ENCODE peak calls at places on chromosomes 12 and 14, in seven cellular contexts. One of them, this sample, is unnamed.

GRCh38 chr14:92785601-92786426 is 8.3 kb upstream of the GOLGA5 start:
- DNase-seq in HepG2: no peak
- DNase-seq in HCT116: no peak
- DNase-seq in SK-N-SH: no peak
- DNase-seq in H1: no peak
- DNase-seq in GM12878: no peak
- DNase-seq in K562: peak
- DNase-seq in this sample: no peak

GRCh38 chr12:54159140-54159539 is 29.6 kb downstream of the SMUG1 start:
- DNase-seq in HepG2: peak
- DNase-seq in HCT116: peak
- DNase-seq in SK-N-SH: peak
- DNase-seq in H1: peak
- DNase-seq in GM12878: peak
- DNase-seq in K562: peak
- DNase-seq in this sample: peak

GRCh38 chr12:25107920-25108319 is 87.0 kb downstream of the DNAI7 start:
- DNase-seq in HepG2: no peak
- DNase-seq in HCT116: no peak
- DNase-seq in SK-N-SH: no peak
- DNase-seq in H1: no peak
- DNase-seq in GM12878: peak
- DNase-seq in K562: no peak
- DNase-seq in this sample: no peak

GRCh38 chr12:109385339-109386078 is 37.8 kb downstream of the MYO1H start:
- DNase-seq in HepG2: peak
- DNase-seq in HCT116: peak
- DNase-seq in SK-N-SH: peak
- DNase-seq in H1: no peak
- DNase-seq in GM12878: no peak
- DNase-seq in K562: peak
- DNase-seq in this sample: no peak

GRCh38 chr12:162467-163307 is 51.3 kb downstream of the SLC6A12 start:
- DNase-seq in HepG2: no peak
- DNase-seq in HCT116: no peak
- DNase-seq in SK-N-SH: peak
- DNase-seq in H1: no peak
- DNase-seq in GM12878: no peak
- DNase-seq in K562: no peak
- DNase-seq in this sample: no peak

GRCh38 chr14:44369401-44370123 is 137.5 kb downstream of the FSCB start:
- DNase-seq in HepG2: no peak
- DNase-seq in HCT116: no peak
- DNase-seq in SK-N-SH: no peak
- DNase-seq in H1: no peak
- DNase-seq in GM12878: no peak
- DNase-seq in K562: no peak
- DNase-seq in this sample: no peak

GRCh38 chr14:104366931-104367810 is 212.4 kb upstream of the C14orf180 start:
- DNase-seq in HepG2: no peak
- DNase-seq in HCT116: no peak
- DNase-seq in SK-N-SH: no peak
- DNase-seq in H1: no peak
- DNase-seq in GM12878: no peak
- DNase-seq in K562: no peak
- DNase-seq in this sample: no peak

GRCh38 chr12:69703146-69703642 is 4.1 kb upstream of the BEST3 start:
- DNase-seq in HepG2: no peak
- DNase-seq in HCT116: no peak
- DNase-seq in SK-N-SH: no peak
- DNase-seq in H1: no peak
- DNase-seq in GM12878: no peak
- DNase-seq in K562: no peak
- DNase-seq in this sample: no peak

GRCh38 chr14:90545966-90546751 is 149.3 kb downstream of the CALM1 start:
- DNase-seq in HepG2: no peak
- DNase-seq in HCT116: no peak
- DNase-seq in SK-N-SH: peak
- DNase-seq in H1: no peak
- DNase-seq in GM12878: no peak
- DNase-seq in K562: no peak
- DNase-seq in this sample: no peak

GRCh38 chr12:103884316-103884715 is 43.3 kb upstream of the NT5DC3 start:
- DNase-seq in HepG2: no peak
- DNase-seq in HCT116: no peak
- DNase-seq in SK-N-SH: peak
- DNase-seq in H1: no peak
- DNase-seq in GM12878: no peak
- DNase-seq in K562: peak
- DNase-seq in this sample: no peak

GRCh38 chr14:42140831-42141279 is 534.2 kb downstream of the LRFN5 start:
- DNase-seq in HepG2: no peak
- DNase-seq in HCT116: no peak
- DNase-seq in SK-N-SH: no peak
- DNase-seq in H1: no peak
- DNase-seq in GM12878: no peak
- DNase-seq in K562: no peak
- DNase-seq in this sample: no peak

GRCh38 chr12:130787445-130788410 is 51.3 kb downstream of the STX2 start:
- DNase-seq in HepG2: no peak
- DNase-seq in HCT116: no peak
- DNase-seq in SK-N-SH: no peak
- DNase-seq in H1: peak
- DNase-seq in GM12878: no peak
- DNase-seq in K562: no peak
- DNase-seq in this sample: peak

GRCh38 chr12:63068857-63069442 is 82.1 kb downstream of the AVPR1A start:
- DNase-seq in HepG2: peak
- DNase-seq in HCT116: peak
- DNase-seq in SK-N-SH: peak
- DNase-seq in H1: no peak
- DNase-seq in GM12878: no peak
- DNase-seq in K562: peak
- DNase-seq in this sample: peak

GRCh38 chr12:88108021-88108420 is 33.9 kb downstream of the CEP290 start:
- DNase-seq in HepG2: no peak
- DNase-seq in HCT116: no peak
- DNase-seq in SK-N-SH: no peak
- DNase-seq in H1: no peak
- DNase-seq in GM12878: no peak
- DNase-seq in K562: no peak
- DNase-seq in this sample: no peak

GRCh38 chr14:23130875-23131274 is 11.8 kb upstream of the CEBPE start:
- DNase-seq in HepG2: no peak
- DNase-seq in HCT116: no peak
- DNase-seq in SK-N-SH: no peak
- DNase-seq in H1: no peak
- DNase-seq in GM12878: no peak
- DNase-seq in K562: no peak
- DNase-seq in this sample: no peak

GRCh38 chr14:36260970-36261640 is 59.3 kb downstream of the MBIP start:
- DNase-seq in HepG2: no peak
- DNase-seq in HCT116: no peak
- DNase-seq in SK-N-SH: no peak
- DNase-seq in H1: no peak
- DNase-seq in GM12878: no peak
- DNase-seq in K562: peak
- DNase-seq in this sample: no peak

GRCh38 chr14:36258241-36258640 is 62.2 kb downstream of the MBIP start:
- DNase-seq in HepG2: no peak
- DNase-seq in HCT116: no peak
- DNase-seq in SK-N-SH: no peak
- DNase-seq in H1: no peak
- DNase-seq in GM12878: no peak
- DNase-seq in K562: no peak
- DNase-seq in this sample: no peak

GRCh38 chr14:36254020-36254614 is 66.3 kb downstream of the MBIP start:
- DNase-seq in HepG2: peak
- DNase-seq in HCT116: no peak
- DNase-seq in SK-N-SH: no peak
- DNase-seq in H1: peak
- DNase-seq in GM12878: no peak
- DNase-seq in K562: no peak
- DNase-seq in this sample: no peak

GRCh38 chr14:36256131-36256801 is 64.2 kb downstream of the MBIP start:
- DNase-seq in HepG2: no peak
- DNase-seq in HCT116: no peak
- DNase-seq in SK-N-SH: no peak
- DNase-seq in H1: no peak
- DNase-seq in GM12878: no peak
- DNase-seq in K562: no peak
- DNase-seq in this sample: no peak
- TF ChIP-seq YY1 in HepG2: no peak
- TF ChIP-seq YY1 in HCT116: no peak
- TF ChIP-seq YY1 in SK-N-SH: no peak
- TF ChIP-seq YY1 in H1: no peak
- TF ChIP-seq YY1 in GM12878: no peak
- TF ChIP-seq YY1 in K562: no peak
- TF ChIP-seq YY1 in this sample: no peak

GRCh38 chr14:69260246-69260978 is 454 bp downstream of the GALNT16 start:
- DNase-seq in HepG2: no peak
- DNase-seq in HCT116: no peak
- DNase-seq in SK-N-SH: peak
- DNase-seq in H1: peak
- DNase-seq in GM12878: no peak
- DNase-seq in K562: no peak
- DNase-seq in this sample: no peak

GRCh38 chr14:69261761-69262331 is 1.9 kb downstream of the GALNT16 start:
- DNase-seq in HepG2: peak
- DNase-seq in HCT116: no peak
- DNase-seq in SK-N-SH: peak
- DNase-seq in H1: peak
- DNase-seq in GM12878: no peak
- DNase-seq in K562: no peak
- DNase-seq in this sample: no peak

GRCh38 chr14:69259531-69260245 is at the start of gene GALNT16:
- DNase-seq in HepG2: no peak
- DNase-seq in HCT116: no peak
- DNase-seq in SK-N-SH: peak
- DNase-seq in H1: peak
- DNase-seq in GM12878: no peak
- DNase-seq in K562: peak
- DNase-seq in this sample: no peak

GRCh38 chr14:69260979-69261605 is 1.1 kb downstream of the GALNT16 start:
- DNase-seq in HepG2: no peak
- DNase-seq in HCT116: no peak
- DNase-seq in SK-N-SH: peak
- DNase-seq in H1: peak
- DNase-seq in GM12878: no peak
- DNase-seq in K562: peak
- DNase-seq in this sample: no peak

GRCh38 chr14:69259176-69259530 is 805 bp upstream of the GALNT16 start:
- DNase-seq in HepG2: no peak
- DNase-seq in HCT116: no peak
- DNase-seq in SK-N-SH: no peak
- DNase-seq in H1: no peak
- DNase-seq in GM12878: no peak
- DNase-seq in K562: no peak
- DNase-seq in this sample: no peak
- H3K9ac ChIP-seq in HepG2: no peak
- H3K9ac ChIP-seq in HCT116: no peak
- H3K9ac ChIP-seq in SK-N-SH: no peak
- H3K9ac ChIP-seq in H1: no peak
- H3K9ac ChIP-seq in GM12878: no peak
- H3K9ac ChIP-seq in K562: no peak
- H3K9ac ChIP-seq in this sample: peak

GRCh38 chr12:67043771-67044170 is 225.4 kb upstream of the CAND1 start:
- DNase-seq in HepG2: no peak
- DNase-seq in HCT116: no peak
- DNase-seq in SK-N-SH: no peak
- DNase-seq in H1: no peak
- DNase-seq in GM12878: no peak
- DNase-seq in K562: no peak
- DNase-seq in this sample: no peak

GRCh38 chr12:67042697-67043131 is 226.4 kb upstream of the CAND1 start:
- DNase-seq in HepG2: no peak
- DNase-seq in HCT116: no peak
- DNase-seq in SK-N-SH: no peak
- DNase-seq in H1: no peak
- DNase-seq in GM12878: no peak
- DNase-seq in K562: peak
- DNase-seq in this sample: no peak

GRCh38 chr12:67039995-67040860 is 228.9 kb upstream of the CAND1 start:
- DNase-seq in HepG2: no peak
- DNase-seq in HCT116: no peak
- DNase-seq in SK-N-SH: no peak
- DNase-seq in H1: no peak
- DNase-seq in GM12878: no peak
- DNase-seq in K562: no peak
- DNase-seq in this sample: no peak

GRCh38 chr12:67038486-67038885 is 230.7 kb upstream of the CAND1 start:
- DNase-seq in HepG2: no peak
- DNase-seq in HCT116: no peak
- DNase-seq in SK-N-SH: no peak
- DNase-seq in H1: no peak
- DNase-seq in GM12878: no peak
- DNase-seq in K562: no peak
- DNase-seq in this sample: no peak

DNA sequence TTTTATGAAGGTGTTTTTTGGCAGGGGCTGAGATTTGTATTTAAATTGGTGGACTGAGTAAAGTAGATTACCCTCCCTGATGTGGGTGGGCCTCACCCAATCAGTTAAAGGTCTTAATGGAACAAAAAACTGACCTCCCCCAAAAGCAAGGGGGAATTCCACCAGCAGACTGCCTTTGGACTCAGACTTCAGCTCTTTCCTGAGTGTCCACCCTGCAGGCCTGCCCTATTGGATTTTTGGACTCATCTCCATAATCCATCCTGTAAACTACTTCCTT is 228.4 kb upstream of the CAND1 start:
- DNase-seq in HepG2: no peak
- DNase-seq in HCT116: no peak
- DNase-seq in SK-N-SH: no peak
- DNase-seq in H1: no peak
- DNase-seq in GM12878: no peak
- DNase-seq in K562: no peak
- DNase-seq in this sample: no peak
- H3K4me3 ChIP-seq in HepG2: no peak
- H3K4me3 ChIP-seq in HCT116: no peak
- H3K4me3 ChIP-seq in SK-N-SH: no peak
- H3K4me3 ChIP-seq in H1: no peak
- H3K4me3 ChIP-seq in GM12878: no peak
- H3K4me3 ChIP-seq in K562: no peak
- H3K4me3 ChIP-seq in this sample: no peak

DNA sequence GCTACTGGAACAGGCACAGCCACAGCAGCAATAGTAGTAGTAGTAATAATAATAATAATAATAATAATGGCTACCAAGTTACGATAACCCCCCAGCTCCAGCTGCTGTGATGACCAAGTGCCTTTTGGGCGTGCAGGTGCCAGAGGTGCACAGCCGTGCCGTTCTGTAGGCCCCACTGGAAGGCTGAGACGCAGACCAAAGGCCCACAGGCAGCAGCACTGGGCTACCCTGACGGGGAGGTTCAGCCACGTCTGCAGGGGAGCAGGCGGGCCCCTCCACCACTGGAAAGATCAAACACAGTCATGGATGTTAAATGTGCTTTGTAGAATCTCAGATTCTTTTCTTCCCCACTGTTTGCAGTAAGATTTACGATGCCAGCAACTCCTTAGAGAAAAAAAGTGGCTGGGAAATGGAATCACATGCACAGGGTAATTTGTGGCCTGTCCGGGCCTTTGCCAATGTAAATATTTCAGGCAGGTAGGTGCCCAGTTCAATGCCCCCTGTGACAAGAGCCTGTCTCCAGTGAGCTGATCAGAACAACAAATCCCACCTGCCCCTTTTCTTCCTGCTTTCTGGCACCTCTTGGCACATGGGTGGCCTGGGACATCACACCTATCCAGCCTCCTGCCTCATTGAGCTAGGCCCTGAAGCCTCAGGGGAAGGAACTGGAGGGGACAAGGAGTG is 32.6 kb downstream of the CCDC85C start:
- DNase-seq in HepG2: no peak
- DNase-seq in HCT116: no peak
- DNase-seq in SK-N-SH: no peak
- DNase-seq in H1: no peak
- DNase-seq in GM12878: no peak
- DNase-seq in K562: no peak
- DNase-seq in this sample: no peak
- TF ChIP-seq YY1 in HepG2: no peak
- TF ChIP-seq YY1 in HCT116: no peak
- TF ChIP-seq YY1 in SK-N-SH: no peak
- TF ChIP-seq YY1 in H1: no peak
- TF ChIP-seq YY1 in GM12878: no peak
- TF ChIP-seq YY1 in K562: no peak
- TF ChIP-seq YY1 in this sample: no peak

This sample was measured in NT2/D1.